ENCODE peak calls at places on chromosomes 13 and 19, in eight cellular contexts. O is CD4-positive, alpha-beta T cell; B is progenitor cell of endocrine pancreas; S is ascending aorta; H is brain microvascular endothelial cell; A is choroid plexus epithelial cell; K is endothelial cell; U is stomach. W is an unnamed sample.

GRCh38 chr13:60112771-60113170 is 51.0 kb downstream of the DIAPH3 start:
- DNase-seq in O (no peak), B (no peak), S (no peak), H (no peak), A (peak; percentile 24), K (no peak), U (no peak), W (no peak)

GRCh38 chr13:82506805-82507404 is 1375.4 kb downstream of the SLITRK1 start:
- DNase-seq in O (no peak), B (no peak), S (no peak), H (no peak), A (no peak), K (no peak), U (no peak), W (no peak)

GRCh38 chr19:55611300-55611982 is 6.0 kb downstream of the ZNF865 start:
- DNase-seq in O (no peak), B (no peak), S (no peak), H (no peak), A (no peak), K (no peak), U (no peak), W (no peak)

GRCh38 chr19:7442423-7442822 is 46.4 kb downstream of the PEX11G start:
- DNase-seq in O (no peak), B (no peak), S (no peak), H (peak; percentile 7), A (peak; percentile 14), K (no peak), U (no peak), W (no peak)

GRCh38 chr13:38385152-38385891 is 35.7 kb downstream of the UFM1 start:
- DNase-seq in O (no peak), B (no peak), S (no peak), H (no peak), A (no peak), K (no peak), U (no peak), W (no peak)

GRCh38 chr13:30526612-30527217 is 61.0 kb upstream of the HMGB1 start:
- DNase-seq in O (no peak), B (no peak), S (no peak), H (peak; percentile 6), A (peak; percentile 50), K (no peak), U (no peak), W (no peak)

GRCh38 chr19:19461671-19462622 is 53.4 kb downstream of the TSSK6 start:
- DNase-seq in O (no peak), B (peak; percentile 27), S (no peak), H (no peak), A (peak; percentile 62), K (peak; percentile 50), U (peak; percentile 79), W (no peak)

GRCh38 chr13:50075619-50076097 is 60.4 kb downstream of the KCNRG start:
- DNase-seq in O (no peak), B (no peak), S (no peak), H (no peak), A (no peak), K (no peak), U (no peak), W (no peak)

GRCh38 chr13:109345433-109345941 is 440.9 kb downstream of the IRS2 start:
- DNase-seq in O (no peak), B (no peak), S (no peak), H (peak; percentile 65), A (peak; percentile 68), K (no peak), U (no peak), W (no peak)

GRCh38 chr19:1019980-1020867 is 699 bp downstream of the TMEM259 start:
- DNase-seq in O (no peak), B (no peak), S (no peak), H (no peak), A (no peak), K (no peak), U (no peak), W (no peak)

GRCh38 chr13:68046900-68047299 is 816.8 kb upstream of the PCDH9 start:
- DNase-seq in O (no peak), B (no peak), S (no peak), H (no peak), A (peak; percentile 35), K (no peak), U (no peak), W (no peak)

GRCh38 chr13:88472316-88472715 is 801.1 kb downstream of the SLITRK5 start:
- DNase-seq in O (no peak), B (no peak), S (no peak), H (no peak), A (no peak), K (no peak), U (no peak), W (no peak)

GRCh38 chr13:94516456-94516855 is 37.0 kb upstream of the DCT start:
- DNase-seq in O (no peak), B (no peak), S (no peak), H (no peak), A (no peak), K (no peak), U (no peak), W (no peak)

GRCh38 chr13:45861352-45861751 is 9.8 kb upstream of the SIAH3 start:
- DNase-seq in O (no peak), B (no peak), S (no peak), H (no peak), A (peak; percentile 33), K (no peak), U (no peak), W (no peak)

GRCh38 chr19:10713317-10713716 is 4.6 kb upstream of the DNM2 start:
- DNase-seq in O (peak; percentile 75), B (no peak), S (no peak), H (no peak), A (no peak), K (no peak), U (no peak), W (no peak)

DNA sequence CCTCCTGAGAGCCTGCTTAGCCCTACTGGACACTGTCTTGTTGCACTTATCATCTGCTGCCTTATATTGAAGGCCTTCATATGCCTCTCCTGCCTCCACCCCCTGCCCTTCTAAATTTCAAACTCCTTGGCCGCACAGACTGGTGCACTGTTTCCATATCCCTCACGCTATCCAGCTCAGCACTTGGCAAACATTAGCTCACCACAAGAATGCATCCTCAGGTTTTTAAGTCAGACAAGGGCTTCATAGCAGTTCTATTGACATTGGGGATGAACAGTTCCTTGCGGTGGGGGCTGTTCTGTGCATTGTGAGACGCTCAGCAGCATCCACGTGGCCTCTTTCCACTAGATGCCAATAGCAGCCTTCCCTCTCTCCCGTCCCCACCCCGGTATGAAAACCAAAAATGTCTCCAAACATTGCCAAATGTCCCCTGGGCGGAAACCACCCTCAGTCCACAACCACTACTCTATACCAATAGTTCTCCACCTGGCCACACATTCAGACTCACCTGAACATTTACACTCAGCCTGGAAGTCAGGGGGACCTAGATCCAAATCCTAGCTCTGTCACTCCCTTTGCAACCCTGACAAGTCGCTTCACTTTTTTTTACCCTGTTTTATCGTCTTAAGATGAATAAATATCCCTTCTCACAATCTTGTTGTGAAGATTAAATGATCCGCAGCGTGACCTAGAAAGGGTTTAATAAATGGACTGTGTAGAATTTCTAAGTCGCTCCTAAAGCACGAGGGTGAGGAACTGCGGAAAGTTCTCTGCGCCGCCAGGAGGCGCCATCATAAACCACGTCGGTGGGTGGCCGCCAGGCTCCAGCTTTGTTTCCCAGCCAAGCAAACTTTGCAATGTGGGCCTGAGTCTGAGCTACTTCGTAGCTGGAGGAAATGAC is 3.6 kb upstream of the CEACAM3 start:
- DNase-seq in O (peak; percentile 24), B (no peak), S (no peak), H (peak; percentile 15), A (peak; percentile 72), K (peak; percentile 70), U (peak; percentile 61), W (peak; percentile 41)
- TF ChIP-seq CTCF in O (peak; percentile 69), B (peak; percentile 67), S (no peak), H (peak; percentile 78), A (peak; percentile 85), K (peak; percentile 76), U (peak; percentile 43), W (no peak)

GRCh38 chr19:50263176-50263575 is 59.8 kb downstream of the MYH14 start:
- DNase-seq in O (no peak), B (no peak), S (no peak), H (no peak), A (no peak), K (no peak), U (no peak), W (no peak)

GRCh38 chr19:50261446-50261970 is 58.1 kb downstream of the MYH14 start:
- DNase-seq in O (no peak), B (no peak), S (no peak), H (no peak), A (no peak), K (no peak), U (no peak), W (no peak)

GRCh38 chr19:50266896-50267295 is 62.3 kb downstream of the KCNC3 start:
- DNase-seq in O (no peak), B (no peak), S (no peak), H (no peak), A (no peak), K (no peak), U (peak; percentile 30), W (no peak)

GRCh38 chr19:50266041-50266440 is 62.6 kb downstream of the MYH14 start:
- DNase-seq in O (no peak), B (no peak), S (no peak), H (no peak), A (no peak), K (no peak), U (no peak), W (no peak)

GRCh38 chr19:50264483-50265186 is 61.2 kb downstream of the MYH14 start:
- DNase-seq in O (no peak), B (no peak), S (no peak), H (no peak), A (no peak), K (no peak), U (no peak), W (no peak)
- TF ChIP-seq CTCF in O (no peak), B (no peak), S (no peak), H (no peak), A (no peak), K (no peak), U (no peak), W (no peak)

GRCh38 chr19:31943778-31944177 is 401.6 kb upstream of the ZNF507 start:
- DNase-seq in O (no peak), B (no peak), S (no peak), H (no peak), A (no peak), K (no peak), U (no peak), W (no peak)

GRCh38 chr19:31946491-31946890 is 398.9 kb upstream of the ZNF507 start:
- DNase-seq in O (no peak), B (no peak), S (no peak), H (no peak), A (no peak), K (no peak), U (no peak), W (no peak)

GRCh38 chr19:31944286-31944685 is 401.1 kb upstream of the ZNF507 start:
- DNase-seq in O (no peak), B (no peak), S (no peak), H (no peak), A (no peak), K (no peak), U (no peak), W (no peak)

GRCh38 chr19:31947436-31947835 is 398.0 kb upstream of the ZNF507 start:
- DNase-seq in O (no peak), B (no peak), S (no peak), H (no peak), A (no peak), K (no peak), U (no peak), W (no peak)

GRCh38 chr19:31943305-31943704 is 402.1 kb upstream of the ZNF507 start:
- DNase-seq in O (no peak), B (no peak), S (no peak), H (no peak), A (no peak), K (peak; percentile 11), U (no peak), W (no peak)
- TF ChIP-seq CTCF in O (no peak), B (peak; percentile 44), S (no peak), H (no peak), A (no peak), K (no peak), U (no peak), W (no peak)

GRCh38 chr19:51131780-51132680 is 7.3 kb downstream of the SIGLEC9 start:
- DNase-seq in O (no peak), B (no peak), S (no peak), H (peak; percentile 79), A (peak; percentile 98), K (no peak), U (peak; percentile 56), W (no peak)
- TF ChIP-seq CTCF in O (peak; percentile 22), B (no peak), S (peak; percentile 4), H (peak; percentile 9), A (peak; percentile 35), K (no peak), U (no peak), W (no peak)

W was measured in activated B cell treated with CpG ODN at 0.5 μM for 24 hours.